ENCODE peak calls at places on chromosomes 4 and X, in ten cellular contexts. One of them, this sample, is unnamed.

GRCh38 chr4:185738038-185738552 is 73.9 kb downstream of the SORBS2 start:
- DNase-seq in NCI-H2029: no peak
- DNase-seq in uterus: peak; percentile 48
- DNase-seq in left ventricle myocardium inferior: no peak
- DNase-seq in stimulated activated CD8-positive, alpha-beta memory T cell treated with anti-CD3 and anti-CD28 coated beads, Interleukin-7, amount 100 ng/mL, for 1 hour: no peak
- DNase-seq in epithelial cell of esophagus: peak; percentile 30
- DNase-seq in NAMALWA: no peak
- DNase-seq in germinal center: no peak
- DNase-seq in A549: no peak
- DNase-seq in foreskin fibroblast: peak; percentile 56
- DNase-seq in this sample: peak; percentile 85

GRCh38 chrX:120743266-120743665 is 113.4 kb upstream of the C1GALT1C1 start:
- DNase-seq in stimulated activated CD8-positive, alpha-beta memory T cell treated with anti-CD3 and anti-CD28 coated beads, Interleukin-7, amount 100 ng/mL, for 1 hour: no peak
- DNase-seq in epithelial cell of esophagus: no peak
- DNase-seq in NCI-H2029: no peak
- DNase-seq in A549: no peak
- DNase-seq in germinal center: no peak
- DNase-seq in uterus: no peak
- DNase-seq in foreskin fibroblast: no peak
- DNase-seq in NAMALWA: no peak
- DNase-seq in left ventricle myocardium inferior: no peak
- DNase-seq in this sample: no peak

GRCh38 chrX:2710041-2710471 is 19.0 kb downstream of the CD99 start:
- DNase-seq in left ventricle myocardium inferior: no peak
- DNase-seq in stimulated activated CD8-positive, alpha-beta memory T cell treated with anti-CD3 and anti-CD28 coated beads, Interleukin-7, amount 100 ng/mL, for 1 hour: no peak
- DNase-seq in NAMALWA: no peak
- DNase-seq in epithelial cell of esophagus: peak; percentile 90
- DNase-seq in uterus: no peak
- DNase-seq in A549: peak; percentile 52
- DNase-seq in NCI-H2029: no peak
- DNase-seq in foreskin fibroblast: peak; percentile 88
- DNase-seq in germinal center: no peak
- DNase-seq in this sample: peak; percentile 87

GRCh38 chr4:128528793-128529553 is 241.4 kb upstream of the PGRMC2 start:
- DNase-seq in germinal center: no peak
- DNase-seq in epithelial cell of esophagus: peak; percentile 96
- DNase-seq in NAMALWA: no peak
- DNase-seq in uterus: peak; percentile 56
- DNase-seq in stimulated activated CD8-positive, alpha-beta memory T cell treated with anti-CD3 and anti-CD28 coated beads, Interleukin-7, amount 100 ng/mL, for 1 hour: no peak
- DNase-seq in left ventricle myocardium inferior: no peak
- DNase-seq in NCI-H2029: no peak
- DNase-seq in foreskin fibroblast: peak; percentile 95
- DNase-seq in A549: peak; percentile 78
- DNase-seq in this sample: peak; percentile 97

GRCh38 chrX:153731845-153732215 is 7.2 kb downstream of the ABCD1 start:
- DNase-seq in epithelial cell of esophagus: no peak
- DNase-seq in uterus: no peak
- DNase-seq in foreskin fibroblast: no peak
- DNase-seq in left ventricle myocardium inferior: no peak
- DNase-seq in NAMALWA: no peak
- DNase-seq in germinal center: no peak
- DNase-seq in NCI-H2029: no peak
- DNase-seq in A549: no peak
- DNase-seq in stimulated activated CD8-positive, alpha-beta memory T cell treated with anti-CD3 and anti-CD28 coated beads, Interleukin-7, amount 100 ng/mL, for 1 hour: no peak
- DNase-seq in this sample: no peak

GRCh38 chr4:146582864-146583263 is 55.8 kb upstream of the POU4F2 start:
- DNase-seq in epithelial cell of esophagus: peak; percentile 30
- DNase-seq in uterus: no peak
- DNase-seq in left ventricle myocardium inferior: no peak
- DNase-seq in foreskin fibroblast: no peak
- DNase-seq in NCI-H2029: no peak
- DNase-seq in NAMALWA: peak; percentile 14
- DNase-seq in stimulated activated CD8-positive, alpha-beta memory T cell treated with anti-CD3 and anti-CD28 coated beads, Interleukin-7, amount 100 ng/mL, for 1 hour: no peak
- DNase-seq in A549: no peak
- DNase-seq in germinal center: no peak
- DNase-seq in this sample: no peak

GRCh38 chrX:107738768-107739167 is 36.8 kb downstream of the TSC22D3 start:
- DNase-seq in NAMALWA: no peak
- DNase-seq in foreskin fibroblast: no peak
- DNase-seq in germinal center: no peak
- DNase-seq in stimulated activated CD8-positive, alpha-beta memory T cell treated with anti-CD3 and anti-CD28 coated beads, Interleukin-7, amount 100 ng/mL, for 1 hour: no peak
- DNase-seq in uterus: peak; percentile 16
- DNase-seq in NCI-H2029: no peak
- DNase-seq in left ventricle myocardium inferior: no peak
- DNase-seq in A549: no peak
- DNase-seq in epithelial cell of esophagus: no peak
- DNase-seq in this sample: no peak

GRCh38 chrX:132218100-132218807 is 993 bp downstream of the RAP2C start:
- DNase-seq in NCI-H2029: peak; percentile 65
- DNase-seq in stimulated activated CD8-positive, alpha-beta memory T cell treated with anti-CD3 and anti-CD28 coated beads, Interleukin-7, amount 100 ng/mL, for 1 hour: peak; percentile 45
- DNase-seq in left ventricle myocardium inferior: peak; percentile 75
- DNase-seq in NAMALWA: peak; percentile 85
- DNase-seq in uterus: peak; percentile 84
- DNase-seq in foreskin fibroblast: peak; percentile 92
- DNase-seq in epithelial cell of esophagus: peak; percentile 88
- DNase-seq in germinal center: peak; percentile 86
- DNase-seq in A549: peak; percentile 91
- DNase-seq in this sample: peak; percentile 84

GRCh38 chr4:13829457-13829856 is 201.9 kb upstream of the BOD1L1 start:
- DNase-seq in stimulated activated CD8-positive, alpha-beta memory T cell treated with anti-CD3 and anti-CD28 coated beads, Interleukin-7, amount 100 ng/mL, for 1 hour: no peak
- DNase-seq in foreskin fibroblast: peak; percentile 55
- DNase-seq in epithelial cell of esophagus: peak; percentile 73
- DNase-seq in uterus: no peak
- DNase-seq in NCI-H2029: no peak
- DNase-seq in germinal center: no peak
- DNase-seq in left ventricle myocardium inferior: no peak
- DNase-seq in NAMALWA: no peak
- DNase-seq in A549: no peak
- DNase-seq in this sample: peak; percentile 80

GRCh38 chr4:141131738-141132688 is 1.3 kb downstream of the RNF150 start:
- DNase-seq in NCI-H2029: no peak
- DNase-seq in left ventricle myocardium inferior: peak; percentile 32
- DNase-seq in epithelial cell of esophagus: no peak
- DNase-seq in foreskin fibroblast: peak; percentile 41
- DNase-seq in NAMALWA: no peak
- DNase-seq in uterus: peak; percentile 30
- DNase-seq in germinal center: no peak
- DNase-seq in A549: no peak
- DNase-seq in stimulated activated CD8-positive, alpha-beta memory T cell treated with anti-CD3 and anti-CD28 coated beads, Interleukin-7, amount 100 ng/mL, for 1 hour: no peak
- DNase-seq in this sample: no peak

GRCh38 chr4:6447561-6448290 is 24.7 kb downstream of the PPP2R2C start:
- DNase-seq in epithelial cell of esophagus: no peak
- DNase-seq in NCI-H2029: no peak
- DNase-seq in germinal center: no peak
- DNase-seq in uterus: no peak
- DNase-seq in left ventricle myocardium inferior: no peak
- DNase-seq in A549: no peak
- DNase-seq in NAMALWA: no peak
- DNase-seq in foreskin fibroblast: no peak
- DNase-seq in stimulated activated CD8-positive, alpha-beta memory T cell treated with anti-CD3 and anti-CD28 coated beads, Interleukin-7, amount 100 ng/mL, for 1 hour: no peak
- DNase-seq in this sample: no peak

GRCh38 chr4:2795558-2796260 is 2.8 kb downstream of the SH3BP2 start:
- DNase-seq in uterus: no peak
- DNase-seq in A549: no peak
- DNase-seq in left ventricle myocardium inferior: no peak
- DNase-seq in epithelial cell of esophagus: no peak
- DNase-seq in foreskin fibroblast: no peak
- DNase-seq in NCI-H2029: no peak
- DNase-seq in germinal center: no peak
- DNase-seq in stimulated activated CD8-positive, alpha-beta memory T cell treated with anti-CD3 and anti-CD28 coated beads, Interleukin-7, amount 100 ng/mL, for 1 hour: no peak
- DNase-seq in NAMALWA: no peak
- DNase-seq in this sample: no peak

GRCh38 chr4:184003433-184003832 is 98.3 kb downstream of the STOX2 start:
- DNase-seq in epithelial cell of esophagus: no peak
- DNase-seq in A549: no peak
- DNase-seq in left ventricle myocardium inferior: no peak
- DNase-seq in foreskin fibroblast: no peak
- DNase-seq in NAMALWA: no peak
- DNase-seq in NCI-H2029: no peak
- DNase-seq in germinal center: no peak
- DNase-seq in uterus: no peak
- DNase-seq in stimulated activated CD8-positive, alpha-beta memory T cell treated with anti-CD3 and anti-CD28 coated beads, Interleukin-7, amount 100 ng/mL, for 1 hour: no peak
- DNase-seq in this sample: no peak

GRCh38 chrX:30530591-30530990 is 47.0 kb downstream of the TASL start:
- DNase-seq in A549: no peak
- DNase-seq in left ventricle myocardium inferior: no peak
- DNase-seq in germinal center: no peak
- DNase-seq in foreskin fibroblast: peak; percentile 46
- DNase-seq in epithelial cell of esophagus: peak; percentile 63
- DNase-seq in NCI-H2029: no peak
- DNase-seq in stimulated activated CD8-positive, alpha-beta memory T cell treated with anti-CD3 and anti-CD28 coated beads, Interleukin-7, amount 100 ng/mL, for 1 hour: no peak
- DNase-seq in uterus: no peak
- DNase-seq in NAMALWA: no peak
- DNase-seq in this sample: peak; percentile 4